ENCODE peak calls at places on chromosomes 5 and 9, in seven cellular contexts. L is progenitor cell of endocrine pancreas, Q is DND-41, J is AG04449, D is OCI-LY7, X is fibroblast of villous mesenchyme, B is GM13976. N is an unnamed sample.

GRCh38 chr9:34508463-34508862 is 14.3 kb downstream of the ENHO start:
- DNase-seq in X (no peak), J (no peak), B (no peak), D (no peak), L (no peak), Q (no peak), N (no peak)

GRCh38 chr5:34524123-34524522 is 132.0 kb upstream of the RAI14 start:
- DNase-seq in X (peak; percentile 58), L (no peak), J (peak; percentile 34), B (no peak), Q (no peak), D (no peak), N (peak; percentile 83)

GRCh38 chr9:97921959-97922905 is at the start of gene TRMO:
- DNase-seq in Q (peak; percentile 97), B (peak; percentile 94), J (peak; percentile 92), X (peak; percentile 99), L (peak; percentile 96), D (peak; percentile 100), N (peak; percentile 99)

GRCh38 chr9:96171749-96172148 is 130.2 kb downstream of the HSD17B3 start:
- DNase-seq in B (no peak), X (peak; percentile 44), L (no peak), D (no peak), Q (no peak), J (no peak), N (no peak)

GRCh38 chr9:114283551-114284111 is 39.3 kb upstream of the ORM1 start:
- DNase-seq in B (no peak), D (no peak), J (no peak), X (no peak), Q (no peak), L (no peak), N (no peak)

GRCh38 chr9:69397384-69398214 is 72.6 kb downstream of the ENTREP1 start:
- DNase-seq in Q (no peak), X (no peak), D (no peak), B (no peak), J (no peak), L (no peak), N (no peak)

GRCh38 chr5:102719886-102720285 is 35.2 kb upstream of the PAM start:
- DNase-seq in Q (no peak), J (no peak), B (no peak), X (no peak), D (no peak), L (no peak), N (no peak)

GRCh38 chr9:18922161-18922910 is 110.7 kb downstream of the SAXO1 start:
- DNase-seq in Q (no peak), X (no peak), D (no peak), L (no peak), J (no peak), B (no peak), N (no peak)

GRCh38 chr5:107455111-107455544 is 215.6 kb downstream of the EFNA5 start:
- DNase-seq in L (no peak), Q (no peak), D (no peak), J (no peak), X (peak; percentile 29), B (no peak), N (peak; percentile 39)

GRCh38 chr5:152547202-152547601 is 142.1 kb upstream of the NMUR2 start:
- DNase-seq in X (no peak), D (no peak), B (no peak), L (no peak), J (no peak), Q (no peak), N (no peak)

GRCh38 chr5:171647043-171647899 is 138.3 kb upstream of the SMIM23 start:
- DNase-seq in J (no peak), X (peak; percentile 25), D (no peak), Q (peak; percentile 10), B (no peak), L (no peak), N (peak; percentile 79)

GRCh38 chr5:85500869-85501268 is 1116.2 kb upstream of the EDIL3 start:
- DNase-seq in D (no peak), X (no peak), B (no peak), Q (no peak), J (no peak), L (no peak), N (no peak)

GRCh38 chr9:130186839-130187522 is 14.8 kb downstream of the NCS1 start:
- DNase-seq in L (no peak), B (no peak), D (no peak), J (no peak), X (peak; percentile 61), Q (no peak), N (peak; percentile 55)

GRCh38 chr5:161001604-161002003 is 149.6 kb upstream of the ATP10B start:
- DNase-seq in Q (no peak), D (no peak), J (no peak), X (no peak), L (no peak), B (no peak), N (no peak)

GRCh38 chr5:137073192-137073591 is 425.9 kb downstream of the SPOCK1 start:
- DNase-seq in L (no peak), D (no peak), X (peak; percentile 46), Q (no peak), J (no peak), B (no peak), N (peak; percentile 8)

GRCh38 chr9:130681769-130682489 is 11.7 kb upstream of the EXOSC2 start:
- DNase-seq in L (no peak), J (no peak), X (no peak), Q (peak; percentile 10), D (peak; percentile 17), B (peak; percentile 75), N (no peak)

GRCh38 chr5:109349419-109349818 is 60.4 kb downstream of the PJA2 start:
- DNase-seq in X (no peak), L (no peak), B (no peak), Q (no peak), J (no peak), D (no peak), N (no peak)

GRCh38 chr5:109350537-109351270 is 59.1 kb downstream of the PJA2 start:
- DNase-seq in B (no peak), J (no peak), X (no peak), D (no peak), Q (no peak), L (no peak), N (peak; percentile 59)

GRCh38 chr5:109352024-109352423 is 57.8 kb downstream of the PJA2 start:
- DNase-seq in Q (no peak), D (no peak), B (no peak), X (no peak), L (no peak), J (no peak), N (no peak)

GRCh38 chr5:109345699-109346098 is 64.1 kb downstream of the PJA2 start:
- DNase-seq in J (no peak), Q (no peak), X (no peak), D (no peak), L (no peak), B (no peak), N (no peak)

DNA sequence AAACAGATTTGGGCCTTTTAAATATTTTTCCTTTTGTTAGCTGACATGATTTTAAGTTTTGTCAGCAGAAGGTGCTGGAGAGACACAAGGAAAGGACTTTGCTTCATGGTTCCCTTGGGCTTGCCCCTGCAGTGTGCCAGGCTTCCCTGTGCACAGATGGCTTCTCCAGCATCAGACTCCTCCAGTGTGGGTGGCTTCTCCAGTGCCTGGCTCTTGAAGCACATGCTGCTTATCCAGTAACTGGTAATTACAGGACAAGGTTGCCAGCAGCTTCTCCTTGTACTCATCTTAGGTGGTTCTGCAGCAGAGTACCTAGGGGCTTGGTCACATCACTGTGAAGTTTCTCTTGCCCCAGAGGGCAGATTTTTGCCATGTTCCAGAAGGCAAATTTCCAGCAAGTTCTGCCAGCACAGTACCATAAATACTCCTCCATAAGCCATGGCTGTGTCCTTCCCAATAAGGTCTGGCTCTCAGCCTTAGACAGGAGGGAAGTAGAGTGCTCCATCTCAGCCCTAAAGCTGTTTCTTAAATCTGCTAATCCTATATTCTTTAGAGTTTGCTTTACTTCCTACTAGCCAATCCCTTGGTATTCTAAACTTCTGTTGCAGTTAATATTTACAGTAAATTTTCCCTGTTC is 62.4 kb downstream of the PJA2 start:
- DNase-seq in J (no peak), Q (no peak), L (no peak), B (no peak), X (no peak), D (no peak), N (no peak)
- TF ChIP-seq CTCF in J (no peak), Q (no peak), L (no peak), B (no peak), X (no peak), D (no peak), N (no peak)

DNA sequence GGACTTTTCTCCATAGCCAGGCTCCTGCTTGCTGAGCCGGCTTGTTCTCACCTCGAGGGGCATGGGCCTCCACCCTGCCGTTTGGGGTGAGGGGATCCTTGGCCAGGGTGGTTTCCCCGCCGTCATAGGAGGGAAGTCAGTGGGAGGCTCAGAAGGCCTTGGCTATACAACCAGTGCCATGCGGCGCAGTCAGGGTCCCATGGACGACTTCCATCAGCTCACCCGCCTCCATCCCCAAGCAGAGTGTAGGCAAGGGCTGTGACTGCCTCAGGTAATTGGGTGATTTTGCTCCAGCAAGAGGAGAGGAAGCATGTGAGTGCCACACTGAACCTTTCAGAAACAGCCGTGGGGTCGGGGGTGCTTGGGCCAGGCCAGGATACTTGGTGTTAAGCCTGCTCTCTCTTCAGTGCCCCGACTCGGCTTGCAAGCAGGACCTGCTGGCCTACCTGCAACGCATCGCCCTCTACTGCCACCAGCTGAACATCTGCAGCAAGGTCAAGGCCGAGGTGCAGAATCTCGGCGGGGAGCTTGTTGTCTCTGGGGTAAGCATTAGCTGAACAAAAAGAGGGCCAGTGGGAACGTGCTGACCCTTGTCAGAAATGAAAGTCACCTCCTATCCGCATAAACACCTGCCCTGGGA is 57.2 kb upstream of the LRRTM2 start:
- DNase-seq in Q (no peak), L (no peak), B (peak; percentile 26), X (no peak), D (peak; percentile 7), J (no peak), N (no peak)
- TF ChIP-seq CTCF in Q (peak; percentile 31), L (peak; percentile 22), B (peak; percentile 7), X (peak; percentile 9), D (peak; percentile 48), J (no peak), N (no peak)

DNA sequence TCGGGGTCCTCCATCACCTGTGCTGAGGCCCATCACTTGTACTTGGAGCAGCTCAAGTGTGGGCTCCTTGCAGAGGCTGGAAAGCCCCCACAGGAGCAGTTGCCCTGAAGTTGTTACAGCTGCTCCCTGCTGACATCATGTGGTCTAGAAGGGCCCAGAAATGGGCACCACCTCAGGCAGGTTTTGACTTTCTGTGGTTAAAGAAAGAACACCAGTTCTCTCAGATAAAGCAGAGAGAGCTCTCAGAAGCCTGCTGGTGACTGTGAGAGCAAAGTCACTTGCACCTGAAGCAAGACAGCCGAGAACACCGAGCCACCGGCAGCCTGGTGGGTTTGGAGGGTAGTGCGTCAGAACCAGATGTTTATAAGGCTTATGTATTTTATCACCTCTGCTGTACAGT is 70.4 kb downstream of the MVB12B start:
- DNase-seq in J (no peak), X (no peak), D (peak; percentile 37), L (no peak), B (peak; percentile 46), Q (peak; percentile 72), N (no peak)
- TF ChIP-seq CTCF in J (no peak), X (no peak), D (peak; percentile 38), L (peak; percentile 37), B (no peak), Q (peak; percentile 40), N (no peak)

DNA sequence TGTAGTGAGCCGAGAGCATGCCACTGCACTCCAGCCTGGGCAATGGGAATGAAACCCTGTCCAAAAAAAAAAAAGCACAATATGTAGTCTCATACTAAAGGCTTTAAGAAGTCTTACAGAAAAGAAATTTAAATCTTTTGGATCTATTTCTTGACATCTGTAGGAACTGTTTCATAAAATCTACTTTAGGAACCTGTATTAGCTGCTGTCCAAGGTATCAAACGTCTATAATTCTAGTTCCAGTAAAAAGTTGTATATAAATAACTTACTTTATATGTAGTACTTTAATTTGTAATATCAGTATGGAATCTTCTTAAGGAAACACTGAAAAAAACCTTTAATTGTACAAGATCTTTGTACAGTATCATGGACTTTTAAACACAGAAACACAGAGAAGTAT is 106.8 kb upstream of the RASGRF2 start:
- DNase-seq in D (no peak), B (no peak), X (no peak), J (no peak), L (no peak), Q (no peak), N (no peak)
- TF ChIP-seq CTCF in D (no peak), B (no peak), X (no peak), J (no peak), L (no peak), Q (no peak), N (no peak)